ENCODE peak calls at places on chromosomes 12 and 14, in five cellular contexts. T is transverse colon; I is activated effector memory CD4-positive, alpha-beta T cell treated with Interleukin-2 at 50 U/mL for 16 hours; U is C1 segment of cervical spinal cord; G is cardiac fibroblast. F is an unnamed sample.

GRCh38 chr12:132610896-132611602 is 667 bp upstream of the LRCOL1 start:
- DNase-seq in T (no peak), I (no peak), U (no peak), G (no peak), F (no peak)

GRCh38 chr12:51592034-51592705 is 1.1 kb downstream of the SCN8A start:
- DNase-seq in T (no peak), I (no peak), U (no peak), G (peak), F (no peak)

GRCh38 chr14:59919582-59920377 is at the start of gene LRRC9:
- DNase-seq in T (peak), I (no peak), U (no peak), G (peak), F (peak)

GRCh38 chr12:123934016-123934620 is 38.5 kb downstream of the CCDC92 start:
- DNase-seq in T (no peak), I (no peak), U (no peak), G (no peak), F (no peak)

GRCh38 chr12:92529944-92530343 is 172.8 kb upstream of the PLEKHG7 start:
- DNase-seq in T (no peak), I (no peak), U (no peak), G (no peak), F (no peak)

GRCh38 chr12:62861586-62861985 is 73.4 kb downstream of the PPM1H start:
- DNase-seq in T (no peak), I (no peak), U (no peak), G (peak), F (no peak)

GRCh38 chr12:65822732-65823480 is 1.4 kb upstream of the HMGA2 start:
- DNase-seq in T (peak), I (no peak), U (no peak), G (peak), F (no peak)

GRCh38 chr14:52413729-52414453 is 99.8 kb downstream of the PTGER2 start:
- DNase-seq in T (no peak), I (no peak), U (no peak), G (peak), F (no peak)

GRCh38 chr14:68632591-68632895 is 160.3 kb downstream of the ZFP36L1 start:
- DNase-seq in T (no peak), I (no peak), U (no peak), G (no peak), F (no peak)

GRCh38 chr14:89915114-89915878 is 39.2 kb downstream of the EFCAB11 start:
- DNase-seq in T (peak), I (peak), U (peak), G (peak), F (peak)

GRCh38 chr14:36675581-36675980 is 13.9 kb downstream of the PAX9 start:
- DNase-seq in T (no peak), I (no peak), U (no peak), G (no peak), F (no peak)

GRCh38 chr12:54390668-54391551 is 6.4 kb upstream of the ZNF385A start:
- DNase-seq in T (peak), I (peak), U (no peak), G (no peak), F (peak)

GRCh38 chr12:67676624-67677023 is 28.1 kb downstream of the DYRK2 start:
- DNase-seq in T (no peak), I (no peak), U (no peak), G (peak), F (no peak)

GRCh38 chr12:103326190-103326589 is 169.6 kb downstream of the C12orf42 start:
- DNase-seq in T (no peak), I (no peak), U (no peak), G (no peak), F (no peak)

GRCh38 chr12:27549801-27550652 is 26.0 kb downstream of the PPFIBP1 start:
- DNase-seq in T (peak), I (no peak), U (no peak), G (peak), F (no peak)

GRCh38 chr12:78585132-78585531 is 279.4 kb upstream of the SYT1 start:
- DNase-seq in T (no peak), I (no peak), U (no peak), G (no peak), F (no peak)

GRCh38 chr12:117100851-117101673 is 1.8 kb upstream of the TESC start:
- DNase-seq in T (no peak), I (no peak), U (no peak), G (no peak), F (no peak)

GRCh38 chr12:118391424-118391823 is 15.1 kb downstream of the SUDS3 start:
- DNase-seq in T (no peak), I (no peak), U (no peak), G (no peak), F (no peak)

GRCh38 chr14:100568164-100568997 is 18.8 kb downstream of the BEGAIN start:
- DNase-seq in T (no peak), I (no peak), U (no peak), G (no peak), F (no peak)

GRCh38 chr12:46246021-46246700 is 22.7 kb downstream of the SLC38A1 start:
- DNase-seq in T (no peak), I (no peak), U (no peak), G (no peak), F (no peak)

GRCh38 chr14:32006267-32007110 is 70.6 kb upstream of the ARHGAP5 start:
- DNase-seq in T (no peak), I (no peak), U (no peak), G (peak), F (no peak)

GRCh38 chr12:30898846-30899245 is 27.7 kb upstream of the TSPAN11 start:
- DNase-seq in T (no peak), I (no peak), U (no peak), G (no peak), F (no peak)

GRCh38 chr12:98344630-98345029 is 170.8 kb upstream of the TMPO start:
- DNase-seq in T (no peak), I (no peak), U (no peak), G (no peak), F (no peak)

GRCh38 chr12:94689646-94690036 is 39.3 kb upstream of the TMCC3 start:
- DNase-seq in T (no peak), I (no peak), U (no peak), G (no peak), F (no peak)

GRCh38 chr12:52506858-52507715 is 13.1 kb downstream of the KRT5 start:
- DNase-seq in T (no peak), I (no peak), U (no peak), G (peak), F (no peak)

GRCh38 chr14:94907626-94908261 is 137.8 kb upstream of the GSC start:
- DNase-seq in T (no peak), I (no peak), U (no peak), G (no peak), F (no peak)

GRCh38 chr14:88421286-88421685 is 35.8 kb downstream of the SPATA7 start:
- DNase-seq in T (no peak), I (no peak), U (no peak), G (no peak), F (no peak)

F was measured in CD8-positive, alpha-beta T cell.